ENCODE peak calls at places on chromosomes 2 and 18, in eight cellular contexts. O is body of pancreas, H is A549, K is Panc1, S is stomach, E is HL-60, T is OCI-LY7, Q is fibroblast of mammary gland. M is an unnamed sample.

GRCh38 chr2:624096-624495 is 53.1 kb downstream of the TMEM18 start:
- DNase-seq in O (no peak), H (no peak), K (no peak), S (no peak), E (no peak), T (no peak), Q (no peak), M (no peak)

GRCh38 chr2:120379916-120380893 is 34.3 kb downstream of the INHBB start:
- DNase-seq in O (peak), H (no peak), K (no peak), S (peak), E (no peak), T (no peak), Q (no peak), M (no peak)

GRCh38 chr2:175947073-175947472 is 55.0 kb downstream of the LNPK start:
- DNase-seq in O (no peak), H (no peak), K (no peak), S (no peak), E (no peak), T (no peak), Q (no peak), M (no peak)

GRCh38 chr2:160278889-160279196 is 78.8 kb upstream of the ITGB6 start:
- DNase-seq in O (no peak), H (no peak), K (no peak), S (no peak), E (no peak), T (no peak), Q (peak), M (no peak)

GRCh38 chr2:161170917-161171594 is 10.8 kb downstream of the TANK start:
- DNase-seq in O (no peak), H (no peak), K (no peak), S (no peak), E (no peak), T (peak), Q (peak), M (no peak)

GRCh38 chr2:201114846-201115245 is 1.1 kb upstream of the CFLAR start:
- DNase-seq in O (no peak), H (no peak), K (no peak), S (no peak), E (no peak), T (no peak), Q (no peak), M (no peak)

GRCh38 chr18:58578835-58579560 is 49.9 kb downstream of the ALPK2 start:
- DNase-seq in O (no peak), H (peak), K (no peak), S (no peak), E (no peak), T (no peak), Q (peak), M (no peak)

GRCh38 chr2:134225841-134226240 is 28.0 kb upstream of the MGAT5 start:
- DNase-seq in O (no peak), H (no peak), K (no peak), S (no peak), E (no peak), T (no peak), Q (no peak), M (no peak)

GRCh38 chr2:73931531-73932500 is 5.1 kb downstream of the DGUOK start:
- DNase-seq in O (no peak), H (no peak), K (no peak), S (no peak), E (no peak), T (no peak), Q (peak), M (no peak)

GRCh38 chr2:234517971-234518370 is 21.1 kb upstream of the ARL4C start:
- DNase-seq in O (no peak), H (no peak), K (no peak), S (no peak), E (no peak), T (no peak), Q (no peak), M (no peak)

GRCh38 chr2:79876430-79876829 is 363.6 kb downstream of the CTNNA2 start:
- DNase-seq in O (peak), H (no peak), K (no peak), S (no peak), E (peak), T (peak), Q (peak), M (no peak)

GRCh38 chr2:228657807-228658402 is 476.4 kb upstream of the SPHKAP start:
- DNase-seq in O (no peak), H (peak), K (peak), S (no peak), E (no peak), T (peak), Q (peak), M (no peak)

GRCh38 chr2:223526106-223526505 is 76.1 kb downstream of the SCG2 start:
- DNase-seq in O (no peak), H (no peak), K (no peak), S (no peak), E (no peak), T (no peak), Q (peak), M (no peak)

GRCh38 chr2:75602724-75603342 is 42.1 kb upstream of the EVA1A start:
- DNase-seq in O (no peak), H (no peak), K (no peak), S (no peak), E (no peak), T (no peak), Q (peak), M (no peak)

GRCh38 chr18:5890261-5890605 is 5.1 kb downstream of the TMEM200C start:
- DNase-seq in O (peak), H (no peak), K (no peak), S (no peak), E (no peak), T (no peak), Q (no peak), M (no peak)

GRCh38 chr2:240507778-240508251 is 50.0 kb downstream of the ANKMY1 start:
- DNase-seq in O (no peak), H (no peak), K (no peak), S (no peak), E (no peak), T (no peak), Q (no peak), M (no peak)

GRCh38 chr2:177691177-177691576 is 298.6 kb downstream of the AGPS start:
- DNase-seq in O (no peak), H (no peak), K (no peak), S (no peak), E (no peak), T (no peak), Q (no peak), M (no peak)
- TF ChIP-seq CTCF in O (no peak), H (no peak), K (peak), S (no peak), E (no peak), T (no peak), Q (no peak), M (no peak)

GRCh38 chr18:75208055-75208835 is 694 bp downstream of the PTGR3 start:
- DNase-seq in O (peak), H (no peak), K (no peak), S (peak), E (peak), T (peak), Q (peak), M (no peak)
- TF ChIP-seq CTCF in O (peak), H (no peak), K (no peak), S (no peak), E (no peak), T (no peak), Q (no peak), M (no peak)

DNA sequence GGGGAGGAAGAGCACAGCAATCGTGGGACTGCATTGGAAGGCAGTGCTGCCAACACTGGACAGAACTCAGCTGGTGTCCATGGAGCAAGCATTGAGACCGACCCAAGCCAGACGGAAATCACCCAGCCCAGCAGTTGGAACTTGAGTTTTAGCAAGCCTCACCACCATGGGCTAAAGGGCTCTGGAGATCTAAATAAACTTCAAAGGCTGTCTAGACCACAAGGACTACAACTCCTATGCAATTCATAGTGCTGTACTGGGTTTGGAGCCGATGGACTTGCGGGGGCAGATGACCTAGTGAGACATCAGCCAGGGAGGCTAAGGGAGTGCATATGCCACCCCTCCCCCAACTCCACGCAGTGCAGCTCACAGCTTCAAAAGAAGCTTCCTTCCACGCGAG is 243.6 kb upstream of the SLC39A10 start:
- DNase-seq in O (no peak), H (no peak), K (no peak), S (no peak), E (no peak), T (no peak), Q (no peak), M (no peak)
- TF ChIP-seq CTCF in O (no peak), H (no peak), K (no peak), S (no peak), E (no peak), T (no peak), Q (no peak), M (no peak)

DNA sequence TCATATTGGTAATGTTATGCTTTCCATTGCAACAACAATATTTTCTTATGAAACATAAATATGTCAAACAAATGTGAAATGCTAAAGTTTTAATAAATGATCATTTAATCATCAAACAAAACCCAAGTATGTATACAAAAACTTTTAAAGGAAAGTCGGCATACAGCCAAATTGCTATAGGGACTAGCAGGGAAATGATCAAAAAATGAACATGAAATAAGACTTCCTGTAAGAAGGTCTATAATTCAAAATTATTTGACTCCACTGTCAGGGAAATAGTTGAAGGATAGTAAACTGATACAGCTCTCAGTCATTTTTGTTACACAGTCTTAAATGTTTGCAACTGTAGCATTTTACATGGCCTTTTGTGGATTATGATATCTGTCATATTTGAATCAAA is 13.7 kb downstream of the MEIS1 start:
- DNase-seq in O (no peak), H (no peak), K (no peak), S (no peak), E (no peak), T (no peak), Q (no peak), M (no peak)
- TF ChIP-seq CTCF in O (no peak), H (no peak), K (no peak), S (no peak), E (no peak), T (no peak), Q (no peak), M (no peak)

GRCh38 chr2:5691659-5692529 is at the start of gene SOX11:
- DNase-seq in O (peak), H (no peak), K (no peak), S (no peak), E (no peak), T (peak), Q (no peak), M (no peak)
- TF ChIP-seq CTCF in O (no peak), H (no peak), K (no peak), S (no peak), E (no peak), T (peak), Q (no peak), M (no peak)

GRCh38 chr2:54336977-54337255 is 80.9 kb upstream of the TSPYL6 start:
- DNase-seq in O (no peak), H (no peak), K (no peak), S (no peak), E (no peak), T (no peak), Q (no peak), M (no peak)
- TF ChIP-seq CTCF in O (no peak), H (no peak), K (no peak), S (no peak), E (no peak), T (no peak), Q (no peak), M (no peak)

DNA sequence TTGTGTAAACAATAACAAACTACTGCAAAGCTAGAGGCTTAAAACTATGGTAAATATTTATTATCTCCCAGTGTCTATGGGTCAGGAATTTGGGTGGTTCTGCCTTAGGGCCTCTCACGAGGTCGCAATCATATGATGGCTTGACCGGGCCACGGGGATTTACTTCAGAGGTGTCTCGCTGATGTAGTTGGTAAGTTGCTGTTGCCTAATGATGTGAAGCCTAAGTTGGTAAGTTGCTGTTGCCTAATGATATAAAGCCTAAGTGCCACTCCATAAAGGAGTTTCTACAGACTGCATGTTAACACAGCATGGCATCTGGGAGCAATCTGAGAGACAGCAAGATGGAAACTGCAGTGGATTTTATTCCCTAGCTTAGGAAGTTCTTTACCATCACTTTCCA is 35.8 kb downstream of the FMNL2 start:
- DNase-seq in O (no peak), H (no peak), K (no peak), S (no peak), E (no peak), T (no peak), Q (no peak), M (no peak)
- TF ChIP-seq CTCF in O (no peak), H (no peak), K (no peak), S (no peak), E (no peak), T (no peak), Q (no peak), M (no peak)

DNA sequence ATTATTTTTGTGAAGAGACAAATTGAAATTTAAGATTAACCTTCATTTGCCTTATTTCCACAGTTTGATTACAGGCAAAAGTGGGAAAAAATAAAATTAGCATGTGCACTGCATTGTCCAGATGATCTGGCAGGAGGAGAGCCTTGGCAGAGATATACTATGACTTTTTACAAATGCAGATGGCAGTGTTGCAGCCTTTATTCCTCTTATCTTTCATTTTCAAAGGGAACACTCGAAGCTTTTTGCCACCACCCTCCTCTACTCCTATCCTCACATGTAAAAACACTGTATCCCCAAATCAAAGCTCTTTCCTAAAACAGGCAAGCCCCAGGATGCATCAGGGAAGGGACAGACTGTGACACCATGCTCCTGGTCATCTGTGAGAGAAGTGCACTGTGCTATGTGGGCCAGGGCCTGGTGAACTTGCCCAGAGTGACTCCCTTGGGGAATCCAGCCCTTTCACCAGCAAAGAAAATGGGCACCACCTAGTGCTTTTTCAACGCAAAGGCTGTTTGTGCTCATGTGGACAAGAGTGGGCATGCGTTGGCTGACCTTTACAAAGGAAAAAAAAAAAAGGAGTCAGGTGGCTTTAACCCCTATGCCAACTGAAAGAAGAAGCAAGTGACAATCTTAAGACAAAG is 74.7 kb upstream of the ETAA1 start:
- DNase-seq in O (peak), H (peak), K (peak), S (no peak), E (no peak), T (no peak), Q (peak), M (no peak)
- TF ChIP-seq CTCF in O (peak), H (peak), K (peak), S (no peak), E (no peak), T (no peak), Q (peak), M (no peak)

GRCh38 chr2:153873062-153874048 is 1.6 kb downstream of the GALNT13 start:
- DNase-seq in O (no peak), H (no peak), K (no peak), S (no peak), E (no peak), T (no peak), Q (peak), M (no peak)
- TF ChIP-seq CTCF in O (no peak), H (peak), K (peak), S (no peak), E (no peak), T (no peak), Q (no peak), M (no peak)

GRCh38 chr2:199861116-199861774 is 10.3 kb upstream of the FTCDNL1 start:
- DNase-seq in O (no peak), H (peak), K (peak), S (no peak), E (no peak), T (peak), Q (peak), M (no peak)
- TF ChIP-seq CTCF in O (peak), H (peak), K (peak), S (peak), E (peak), T (peak), Q (peak), M (no peak)